ENCODE peak calls at places on chromosomes 4 and X, in four cellular contexts. T is H9, V is IMR-90, M is H1. R is an unnamed sample.

GRCh38 chrX:136185409-136186022 is 38.2 kb downstream of the FHL1 start:
- DNase-seq in V (peak; percentile 47), M (no peak), T (no peak), R (no peak)

GRCh38 chr4:42904986-42905385 is 12.5 kb downstream of the GRXCR1 start:
- DNase-seq in T (no peak), V (no peak), M (no peak), R (no peak)

GRCh38 chr4:82898322-82899243 is 2.0 kb upstream of the THAP9 start:
- DNase-seq in M (no peak), T (no peak), V (peak; percentile 91), R (peak; percentile 36)

GRCh38 chr4:41454393-41454792 is 83.6 kb upstream of the LIMCH1 start:
- DNase-seq in V (no peak), T (no peak), M (no peak), R (peak; percentile 57)

GRCh38 chr4:166078956-166079355 is 205.9 kb downstream of the TLL1 start:
- DNase-seq in V (no peak), T (no peak), M (no peak), R (peak; percentile 23)

GRCh38 chr4:107709916-107710315 is 10.1 kb downstream of the PAPSS1 start:
- DNase-seq in T (no peak), V (peak; percentile 22), M (no peak), R (no peak)

GRCh38 chr4:88054909-88055308 is 47.5 kb downstream of the PKD2 start:
- DNase-seq in T (peak; percentile 60), M (no peak), V (peak; percentile 72), R (peak; percentile 79)

GRCh38 chr4:184255361-184255760 is 37.7 kb upstream of the ENPP6 start:
- DNase-seq in V (no peak), M (no peak), T (peak; percentile 25), R (peak; percentile 19)

GRCh38 chr4:85370400-85371032 is 104.4 kb upstream of the ARHGAP24 start:
- DNase-seq in V (peak; percentile 18), T (peak; percentile 49), M (peak; percentile 7), R (peak; percentile 79)

GRCh38 chr4:12978310-12978709 is 505.8 kb downstream of the RAB28 start:
- DNase-seq in M (no peak), T (no peak), V (no peak), R (no peak)

GRCh38 chr4:102614801-102615200 is 113.6 kb downstream of the NFKB1 start:
- DNase-seq in T (peak; percentile 56), V (no peak), M (no peak), R (peak; percentile 70)

GRCh38 chr4:26105815-26106699 is 192.0 kb downstream of the SMIM20 start:
- DNase-seq in T (no peak), M (no peak), V (peak; percentile 80), R (no peak)

GRCh38 chr4:147732516-147733193 is 767 bp downstream of the ARHGAP10 start:
- DNase-seq in V (peak; percentile 39), T (peak; percentile 58), M (no peak), R (peak; percentile 71)

DNA sequence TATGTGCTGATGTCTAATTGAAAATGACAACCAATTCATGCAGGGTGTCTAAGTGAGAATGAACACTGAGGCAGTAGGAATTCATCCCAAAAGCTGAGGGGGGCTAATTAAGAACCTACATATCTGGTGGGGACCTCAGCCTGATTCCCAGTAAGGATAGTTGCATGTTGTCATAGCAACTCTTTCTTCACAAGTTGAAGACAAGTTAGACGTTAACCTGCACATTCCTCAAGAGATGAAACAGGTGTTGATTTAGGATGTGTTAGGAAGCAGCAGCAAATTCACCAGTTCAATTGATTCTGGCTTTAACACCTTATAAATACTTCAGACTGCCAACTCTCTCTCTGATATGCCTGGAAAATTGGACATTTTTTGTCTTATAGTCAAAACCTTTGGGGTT is 7.3 kb downstream of the FNIP2 start:
- DNase-seq in M (no peak), V (no peak), T (no peak), R (no peak)
- H3K56ac ChIP-seq in M (no peak overlapping the region), V (no peak overlapping the region), T (no peak overlapping the region), R (no peak overlapping the region)

DNA sequence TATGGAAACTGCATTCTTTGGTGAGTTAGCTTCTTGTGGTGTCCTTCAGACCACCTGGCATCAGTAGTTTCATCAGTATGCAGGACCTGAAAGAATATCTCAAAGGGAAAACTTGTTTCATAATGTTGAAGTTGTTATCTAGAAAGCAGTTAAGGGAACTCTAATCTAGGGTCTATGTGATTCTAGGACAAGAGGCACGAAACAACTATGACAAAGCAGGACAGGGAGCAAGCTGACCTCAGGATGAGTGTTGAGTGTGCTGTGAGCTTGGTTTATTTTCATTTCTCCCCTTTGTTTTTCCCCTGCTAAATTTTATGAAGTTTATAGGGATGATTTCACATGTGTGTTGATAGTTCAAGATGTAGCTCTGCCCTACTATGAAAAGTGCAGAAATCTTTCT is 65.7 kb downstream of the MXRA5 start:
- DNase-seq in M (no peak), T (no peak), V (peak; percentile 53), R (no peak)
- H3K56ac ChIP-seq in M (no peak overlapping the region), T (no peak overlapping the region), V (no peak overlapping the region), R (no peak overlapping the region)

GRCh38 chr4:89279385-89279784 is 28.2 kb downstream of the GPRIN3 start:
- DNase-seq in M (no peak), T (no peak), V (no peak), R (no peak)
- H3K56ac ChIP-seq in M (no peak overlapping the region), T (no peak overlapping the region), V (no peak overlapping the region), R (no peak overlapping the region)

DNA sequence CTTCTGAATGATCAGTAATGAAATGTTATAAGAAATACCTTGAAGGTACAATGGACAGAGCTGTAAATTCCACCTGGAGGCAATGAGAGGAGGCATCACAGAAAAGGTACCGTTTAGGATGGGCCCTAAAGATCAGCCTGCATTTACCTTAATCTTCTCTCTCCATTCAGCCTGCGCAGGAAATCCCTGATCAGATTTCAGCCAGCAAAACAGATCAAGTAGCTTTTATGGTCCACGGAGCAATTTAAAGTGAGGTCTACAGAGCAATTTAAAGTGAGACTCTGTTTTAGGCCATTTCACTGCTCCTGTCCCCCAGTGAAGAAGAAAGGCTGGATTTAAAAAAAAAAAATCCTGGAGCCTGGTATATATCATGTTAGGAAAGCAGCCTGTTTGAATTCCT is 195.1 kb upstream of the VCX start:
- DNase-seq in T (no peak), V (no peak), M (no peak), R (no peak)
- H3K56ac ChIP-seq in T (no peak overlapping the region), V (no peak overlapping the region), M (no peak overlapping the region), R (no peak overlapping the region)

DNA sequence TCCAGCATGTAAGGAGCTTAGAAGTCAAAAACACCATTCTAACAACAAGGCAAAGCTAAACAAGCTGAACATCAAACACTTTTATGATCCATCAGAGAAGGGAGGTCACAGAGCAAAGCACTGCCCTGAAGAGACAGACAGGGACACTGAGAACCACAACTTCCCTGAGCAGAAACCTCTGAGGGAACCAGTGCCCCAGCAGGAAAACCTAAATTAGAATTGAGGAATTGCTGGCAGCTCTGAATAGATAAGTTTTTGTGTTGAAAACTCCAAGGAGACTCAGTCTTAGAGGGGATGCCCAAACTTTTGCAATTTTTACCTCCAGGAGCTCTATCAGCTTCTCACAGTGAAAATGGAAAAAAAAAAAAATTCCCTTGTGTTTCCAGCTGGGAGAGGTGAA is 83.0 kb upstream of the MAPK10 start:
- DNase-seq in M (no peak), T (no peak), V (no peak), R (no peak)
- H3K56ac ChIP-seq in M (no peak overlapping the region), T (no peak overlapping the region), V (no peak overlapping the region), R (no peak overlapping the region)

GRCh38 chr4:145538636-145539035 is 57.0 kb downstream of the SMAD1 start:
- DNase-seq in T (no peak), V (no peak), M (no peak), R (no peak)

GRCh38 chr4:145535202-145535601 is 53.5 kb downstream of the SMAD1 start:
- DNase-seq in T (no peak), M (no peak), V (no peak), R (no peak)

GRCh38 chr4:145533011-145533410 is 51.4 kb downstream of the SMAD1 start:
- DNase-seq in M (no peak), T (no peak), V (no peak), R (no peak)

GRCh38 chr4:145539677-145540076 is 58.0 kb downstream of the SMAD1 start:
- DNase-seq in M (no peak), T (no peak), V (no peak), R (no peak)

DNA sequence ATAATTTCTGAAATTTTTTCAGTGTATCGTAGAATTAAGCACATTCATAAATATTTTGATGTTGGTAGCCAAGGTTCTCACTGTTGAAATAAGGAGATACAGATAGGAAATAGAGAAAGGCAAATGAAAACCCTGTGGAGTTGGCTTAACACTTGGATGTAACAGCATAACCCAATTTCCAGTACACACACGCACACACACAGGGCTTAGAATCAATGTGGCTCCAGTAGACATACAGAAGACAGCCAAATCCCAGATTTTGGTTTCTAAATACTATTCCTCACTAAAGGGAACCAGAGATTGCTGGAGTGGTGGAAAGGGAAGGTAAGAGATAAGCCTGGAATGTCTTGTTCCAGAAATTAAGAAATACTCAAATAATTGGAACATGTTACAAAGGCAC is 54.4 kb downstream of the SMAD1 start:
- DNase-seq in M (no peak), T (no peak), V (no peak), R (no peak)
- H3K56ac ChIP-seq in M (no peak overlapping the region), T (no peak overlapping the region), V (no peak overlapping the region), R (no peak overlapping the region)

GRCh38 chrX:18573556-18573955 is 98.4 kb downstream of the RS1 start:
- DNase-seq in V (no peak), T (no peak), M (no peak), R (no peak)
- H3K56ac ChIP-seq in V (no peak overlapping the region), T (no peak overlapping the region), M (no peak overlapping the region), R (no peak overlapping the region)

GRCh38 chr4:62003695-62004094 is 803.6 kb downstream of the ADGRL3 start:
- DNase-seq in M (no peak), T (no peak), V (no peak), R (no peak)
- H3K56ac ChIP-seq in M (no peak overlapping the region), T (no peak overlapping the region), V (no peak overlapping the region), R (no peak overlapping the region)